ENCODE peak calls at places on chromosomes 7 and 10, in four cellular contexts. One of them, this sample, is unnamed.
A peak's percentile ranks its signal among the peaks of the same experiment; 100 is the strongest.

GRCh38 chr10:7275761-7276440 is 134.9 kb downstream of the SFMBT2 start:
- DNase-seq in GM12878: no peak
- DNase-seq in HepG2: no peak
- DNase-seq in K562: no peak
- DNase-seq in this sample: no peak

GRCh38 chr7:66769833-66770512 is 29.4 kb downstream of the RABGEF1 start:
- DNase-seq in HepG2: no peak
- DNase-seq in GM12878: no peak
- DNase-seq in K562: no peak
- DNase-seq in this sample: no peak

GRCh38 chr10:110556993-110557601 is 10.4 kb upstream of the SMC3 start:
- DNase-seq in HepG2: peak; percentile 24
- DNase-seq in GM12878: no peak
- DNase-seq in K562: peak; percentile 75
- DNase-seq in this sample: peak; percentile 71

GRCh38 chr7:132255898-132256297 is 320.4 kb downstream of the PLXNA4 start:
- DNase-seq in HepG2: peak; percentile 20
- DNase-seq in K562: no peak
- DNase-seq in GM12878: no peak
- DNase-seq in this sample: no peak

GRCh38 chr7:78489851-78490250 is 691.3 kb downstream of the PHTF2 start:
- DNase-seq in HepG2: no peak
- DNase-seq in K562: no peak
- DNase-seq in GM12878: no peak
- DNase-seq in this sample: no peak

GRCh38 chr10:6563720-6564119 is 16.4 kb downstream of the PRKCQ start:
- DNase-seq in HepG2: no peak
- DNase-seq in K562: no peak
- DNase-seq in GM12878: no peak
- DNase-seq in this sample: no peak

GRCh38 chr7:106225856-106226255 is 58.9 kb downstream of the NAMPT start:
- DNase-seq in K562: no peak
- DNase-seq in GM12878: no peak
- DNase-seq in HepG2: no peak
- DNase-seq in this sample: no peak

GRCh38 chr7:1200045-1200444 is 32.6 kb upstream of the UNCX start:
- DNase-seq in GM12878: no peak
- DNase-seq in K562: no peak
- DNase-seq in HepG2: no peak
- DNase-seq in this sample: no peak

GRCh38 chr10:77865585-77866324 is 60.8 kb downstream of the DLG5 start:
- DNase-seq in GM12878: no peak
- DNase-seq in HepG2: no peak
- DNase-seq in K562: no peak
- DNase-seq in this sample: no peak

GRCh38 chr7:149680316-149681025 is 92.9 kb downstream of the ZNF467 start:
- DNase-seq in K562: no peak
- DNase-seq in HepG2: no peak
- DNase-seq in GM12878: no peak
- DNase-seq in this sample: no peak

GRCh38 chr7:106313966-106314365 is 29.2 kb upstream of the NAMPT start:
- DNase-seq in HepG2: no peak
- DNase-seq in GM12878: no peak
- DNase-seq in K562: no peak
- DNase-seq in this sample: no peak

GRCh38 chr7:151807876-151808275 is 69.0 kb downstream of the PRKAG2 start:
- DNase-seq in K562: no peak
- DNase-seq in HepG2: no peak
- DNase-seq in GM12878: no peak
- DNase-seq in this sample: no peak

GRCh38 chr7:138828302-138828701 is 30.3 kb upstream of the ATP6V0A4 start:
- DNase-seq in HepG2: no peak
- DNase-seq in GM12878: no peak
- DNase-seq in K562: no peak
- DNase-seq in this sample: no peak

GRCh38 chr10:5649746-5650145 is 16.6 kb downstream of the ASB13 start:
- DNase-seq in GM12878: no peak
- DNase-seq in HepG2: no peak
- DNase-seq in K562: no peak
- DNase-seq in this sample: no peak

GRCh38 chr7:117937049-117937448 is 63.8 kb upstream of the CTTNBP2 start:
- DNase-seq in K562: no peak
- DNase-seq in HepG2: no peak
- DNase-seq in GM12878: no peak
- DNase-seq in this sample: no peak

GRCh38 chr7:28020302-28020940 is 160.2 kb downstream of the JAZF1 start:
- DNase-seq in K562: peak; percentile 78
- DNase-seq in HepG2: peak; percentile 66
- DNase-seq in GM12878: peak; percentile 43
- DNase-seq in this sample: peak; percentile 84

DNA sequence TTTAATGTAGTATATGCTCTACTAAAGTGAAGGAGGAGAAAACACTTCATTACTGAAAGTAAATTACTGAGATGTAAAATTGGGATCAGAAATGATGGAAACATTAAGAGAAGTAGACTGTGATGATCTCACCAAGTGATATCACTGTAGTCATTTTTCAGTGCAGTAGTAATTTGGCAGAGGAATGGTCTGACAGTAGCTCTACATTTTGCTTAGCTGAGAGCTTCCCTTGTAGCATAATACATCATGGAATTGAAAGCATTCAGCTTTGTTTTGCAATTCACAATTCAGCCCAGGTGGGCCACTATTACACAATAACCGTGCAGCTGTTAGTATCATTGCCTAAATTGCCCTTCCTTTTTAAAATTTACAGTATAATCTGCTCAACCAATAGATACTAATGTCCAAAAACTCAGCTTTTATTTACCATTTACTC is 19.4 kb upstream of the CABCOCO1 start:
- DNase-seq in HepG2: no peak
- DNase-seq in K562: no peak
- DNase-seq in GM12878: no peak
- DNase-seq in this sample: no peak
- TF ChIP-seq FOXM1 in HepG2: no peak
- TF ChIP-seq FOXM1 in K562: no peak
- TF ChIP-seq FOXM1 in GM12878: no peak
- TF ChIP-seq FOXM1 in this sample: no peak

GRCh38 chr10:124003070-124003419 is 90.4 kb downstream of the CHST15 start:
- DNase-seq in K562: no peak
- DNase-seq in GM12878: no peak
- DNase-seq in HepG2: no peak
- DNase-seq in this sample: no peak
- TF ChIP-seq BHLHE40 in K562: no peak
- TF ChIP-seq BHLHE40 in GM12878: no peak
- TF ChIP-seq BHLHE40 in HepG2: no peak
- TF ChIP-seq BHLHE40 in this sample: no peak

DNA sequence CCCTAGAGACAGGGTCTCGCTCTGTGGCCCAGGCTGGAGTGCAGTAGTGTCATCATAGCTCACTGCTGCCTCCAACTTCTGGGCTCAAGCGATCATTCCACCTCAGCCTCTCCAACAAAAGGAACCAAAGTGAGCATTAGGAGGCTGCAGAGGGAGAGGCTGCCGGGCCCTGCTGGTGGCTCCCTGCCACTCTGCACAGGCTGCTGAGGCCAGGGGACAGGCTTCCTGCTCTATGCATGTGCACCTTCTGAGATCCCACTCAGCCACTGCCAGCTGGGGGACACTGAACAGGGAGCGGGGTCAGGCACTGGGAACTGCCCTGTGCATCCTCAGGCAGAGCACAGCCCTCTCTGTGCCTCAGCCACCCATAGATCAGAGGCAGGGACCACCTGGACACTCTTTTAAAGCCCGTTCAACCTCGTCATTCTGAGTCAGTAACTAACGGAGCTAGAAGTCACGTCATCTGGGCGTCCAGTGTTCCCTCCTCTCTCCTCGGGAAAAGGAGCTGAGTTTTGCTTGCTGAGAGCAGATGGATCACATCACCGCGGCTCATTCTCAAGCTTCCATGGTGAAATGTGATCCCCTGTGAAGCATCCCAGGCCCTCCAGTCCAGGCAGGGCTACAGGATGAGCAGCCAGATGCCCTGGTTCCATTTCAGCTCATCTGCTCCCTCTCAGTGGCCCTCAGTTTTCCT is 109.6 kb downstream of the MYL10 start:
- DNase-seq in HepG2: no peak
- DNase-seq in K562: no peak
- DNase-seq in GM12878: no peak
- DNase-seq in this sample: no peak
- TF ChIP-seq FOXM1 in HepG2: no peak
- TF ChIP-seq FOXM1 in K562: no peak
- TF ChIP-seq FOXM1 in GM12878: no peak
- TF ChIP-seq FOXM1 in this sample: no peak

GRCh38 chr7:111224354-111225231 is 133.7 kb downstream of the LRRN3 start:
- DNase-seq in GM12878: no peak
- DNase-seq in K562: no peak
- DNase-seq in HepG2: no peak
- DNase-seq in this sample: no peak

GRCh38 chr7:111229181-111229740 is 138.3 kb downstream of the LRRN3 start:
- DNase-seq in GM12878: no peak
- DNase-seq in K562: no peak
- DNase-seq in HepG2: no peak
- DNase-seq in this sample: no peak

GRCh38 chr7:111232249-111233084 is 141.5 kb downstream of the LRRN3 start:
- DNase-seq in K562: no peak
- DNase-seq in HepG2: peak; percentile 28
- DNase-seq in GM12878: no peak
- DNase-seq in this sample: no peak

GRCh38 chr7:111226800-111227199 is 135.9 kb downstream of the LRRN3 start:
- DNase-seq in GM12878: no peak
- DNase-seq in HepG2: no peak
- DNase-seq in K562: no peak
- DNase-seq in this sample: no peak

DNA sequence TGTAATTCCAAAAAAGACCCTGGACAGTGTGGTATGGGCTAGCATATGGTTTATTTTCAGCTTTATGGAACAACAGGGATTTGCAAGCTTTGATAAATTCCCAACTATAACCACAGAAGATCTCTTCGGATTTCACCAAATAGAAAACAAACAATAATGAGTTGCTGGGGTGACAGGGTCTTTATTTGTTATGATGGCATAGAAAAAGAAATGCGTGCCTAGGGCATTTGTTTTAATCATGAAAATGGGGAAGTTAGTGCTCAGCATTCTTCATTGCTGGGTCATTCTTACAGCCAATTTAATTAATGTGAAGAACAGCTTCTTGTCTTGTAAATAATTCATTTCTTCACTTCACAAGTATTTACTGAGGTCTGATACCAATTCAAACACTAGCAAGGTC is 139.0 kb downstream of the LRRN3 start:
- DNase-seq in GM12878: no peak
- DNase-seq in HepG2: no peak
- DNase-seq in K562: no peak
- DNase-seq in this sample: no peak
- TF ChIP-seq BHLHE40 in GM12878: no peak
- TF ChIP-seq BHLHE40 in HepG2: no peak
- TF ChIP-seq BHLHE40 in K562: no peak
- TF ChIP-seq BHLHE40 in this sample: no peak

GRCh38 chr7:7686806-7687205 is 31.6 kb downstream of the RPA3 start:
- DNase-seq in GM12878: no peak
- DNase-seq in HepG2: peak; percentile 38
- DNase-seq in K562: no peak
- DNase-seq in this sample: no peak

GRCh38 chr7:7675686-7676085 is 35.1 kb downstream of the UMAD1 start:
- DNase-seq in GM12878: no peak
- DNase-seq in K562: no peak
- DNase-seq in HepG2: no peak
- DNase-seq in this sample: no peak

GRCh38 chr7:7681936-7682329 is 36.5 kb downstream of the RPA3 start:
- DNase-seq in GM12878: no peak
- DNase-seq in HepG2: no peak
- DNase-seq in K562: no peak
- DNase-seq in this sample: no peak

GRCh38 chr7:7682856-7683255 is 35.6 kb downstream of the RPA3 start:
- DNase-seq in HepG2: no peak
- DNase-seq in GM12878: no peak
- DNase-seq in K562: no peak
- DNase-seq in this sample: no peak

DNA sequence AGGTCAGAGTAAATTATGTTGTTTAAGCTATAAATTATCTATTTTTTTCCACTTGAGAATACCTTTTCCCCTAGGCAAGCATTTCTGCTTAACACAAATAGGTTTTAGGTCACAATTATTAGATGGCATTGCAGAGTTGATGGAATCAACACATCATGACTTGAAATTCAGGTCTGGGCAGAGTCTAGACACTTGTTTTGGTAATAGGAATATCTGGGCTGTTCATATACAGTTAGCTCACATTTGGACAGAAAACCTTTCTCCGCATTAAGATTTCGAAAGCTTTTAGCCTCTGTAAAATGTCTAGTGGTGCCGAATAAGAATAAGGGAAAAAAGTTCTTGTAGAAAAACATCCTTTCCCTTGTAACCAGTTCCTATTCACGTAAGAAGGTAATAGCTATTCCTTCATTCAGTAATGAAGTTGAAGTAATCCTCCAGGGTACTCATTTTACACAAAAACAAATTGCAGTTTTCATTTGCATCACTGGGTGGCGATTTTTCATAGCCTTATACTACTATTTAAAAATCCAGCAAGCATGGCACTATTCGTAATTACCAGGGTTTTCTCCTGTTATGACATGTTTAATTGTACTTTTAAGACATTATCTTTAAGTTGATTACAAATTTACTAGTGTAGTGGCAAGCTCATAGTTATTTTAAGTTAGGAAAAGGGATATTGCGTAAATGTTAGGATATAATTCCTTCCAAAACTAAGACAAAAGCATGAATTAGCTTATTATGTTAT is 37.0 kb downstream of the RPA3 start:
- DNase-seq in GM12878: peak; percentile 56
- DNase-seq in HepG2: peak; percentile 50
- DNase-seq in K562: peak; percentile 62
- DNase-seq in this sample: peak; percentile 16
- TF ChIP-seq FOXM1 in GM12878: no peak
- TF ChIP-seq FOXM1 in HepG2: no peak
- TF ChIP-seq FOXM1 in K562: no peak
- TF ChIP-seq FOXM1 in this sample: no peak

DNA sequence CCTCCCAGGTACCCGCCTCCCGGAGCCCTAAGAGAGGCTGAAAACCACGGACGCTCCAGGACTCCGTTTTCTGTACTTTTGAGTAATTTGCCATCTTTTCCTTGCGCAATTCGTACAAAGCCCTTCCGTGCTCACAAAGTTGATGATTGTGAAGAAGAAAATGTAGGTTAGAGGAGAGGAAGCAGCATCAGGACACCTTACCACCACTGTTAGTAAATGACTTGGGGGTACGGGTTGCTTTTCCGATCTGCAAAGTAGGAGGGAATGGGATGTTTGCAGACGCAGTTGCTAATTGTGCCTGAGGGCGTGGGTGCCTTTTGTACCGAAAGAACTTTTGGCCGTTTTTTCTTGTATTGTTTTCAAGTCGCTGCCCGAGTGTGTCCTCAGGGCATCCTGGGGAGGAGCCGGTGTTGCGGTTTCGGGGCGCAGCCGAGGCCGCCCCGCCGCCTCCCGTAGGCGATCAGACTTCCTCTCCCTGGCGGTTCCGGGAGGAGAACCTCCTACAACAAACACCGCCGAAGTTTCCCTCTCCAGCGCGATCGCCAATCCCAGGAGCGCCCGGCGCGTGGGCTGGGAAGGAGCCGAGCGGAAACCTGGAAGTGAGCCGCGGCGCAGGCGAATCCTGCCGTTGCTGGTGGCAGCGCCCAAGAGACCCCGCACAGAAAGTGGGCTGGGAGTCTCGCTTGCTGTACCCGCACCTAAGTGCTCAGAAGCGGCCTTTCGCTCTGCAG is 985 bp downstream of the PRR15 start:
- DNase-seq in K562: no peak
- DNase-seq in GM12878: no peak
- DNase-seq in HepG2: peak; percentile 50
- DNase-seq in this sample: peak; percentile 63
- TF ChIP-seq BHLHE40 in K562: no peak
- TF ChIP-seq BHLHE40 in GM12878: no peak
- TF ChIP-seq BHLHE40 in HepG2: no peak
- TF ChIP-seq BHLHE40 in this sample: no peak